ENCODE peak calls at places on chromosome 12, in seven cellular contexts. C is AG08396; R is stimulated activated CD4-positive, alpha-beta T cell treated with anti-CD3 and anti-CD28 coated beads, Interleukin-4, amount 100 ng/mL, for 24 hours; E is cardiac fibroblast; W is activated naive CD8-positive, alpha-beta T cell treated with anti-CD3 and anti-CD28 coated beads, Interleukin-2, amount 50 U/mL, for 24 hours; F is NCI-H2171; O is retina. S is an unnamed sample.

GRCh38 chr12:110234197-110235154 is 46.6 kb upstream of the ATP2A2 start:
- DNase-seq in C (no peak), R (no peak), E (peak; percentile 48), W (no peak), F (no peak), O (no peak), S (no peak)

GRCh38 chr12:5901416-5901815 is 43.6 kb downstream of the ANO2 start:
- DNase-seq in C (no peak), R (no peak), E (no peak), W (no peak), F (no peak), O (no peak), S (no peak)

GRCh38 chr12:18589316-18589715 is 148.5 kb downstream of the PLCZ1 start:
- DNase-seq in C (peak; percentile 11), R (no peak), E (peak; percentile 32), W (no peak), F (no peak), O (no peak), S (no peak)

GRCh38 chr12:92002195-92002649 is 143.4 kb downstream of the BTG1 start:
- DNase-seq in C (no peak), R (no peak), E (no peak), W (no peak), F (no peak), O (no peak), S (no peak)

GRCh38 chr12:50234347-50234746 is 49.0 kb downstream of the LIMA1 start:
- DNase-seq in C (no peak), R (peak; percentile 13), E (peak; percentile 56), W (no peak), F (no peak), O (no peak), S (no peak)

GRCh38 chr12:49092086-49092815 is 2.4 kb downstream of the DHH start:
- DNase-seq in C (peak; percentile 70), R (peak; percentile 72), E (no peak), W (peak; percentile 70), F (peak; percentile 14), O (peak; percentile 74), S (no peak)

GRCh38 chr12:129847063-129847462 is 56.8 kb downstream of the TMEM132D start:
- DNase-seq in C (no peak), R (no peak), E (no peak), W (no peak), F (no peak), O (no peak), S (no peak)

GRCh38 chr12:18895946-18896345 is 158.0 kb downstream of the CAPZA3 start:
- DNase-seq in C (no peak), R (no peak), E (no peak), W (no peak), F (peak; percentile 0), O (peak; percentile 34), S (no peak)

GRCh38 chr12:121378736-121379135 is 21.2 kb upstream of the RNF34 start:
- DNase-seq in C (no peak), R (no peak), E (no peak), W (no peak), F (no peak), O (no peak), S (no peak)

GRCh38 chr12:98154850-98155249 is 360.5 kb upstream of the TMPO start:
- DNase-seq in C (no peak), R (no peak), E (no peak), W (no peak), F (no peak), O (peak; percentile 55), S (no peak)

GRCh38 chr12:121628037-121628436 is 1.7 kb downstream of the ORAI1 start:
- DNase-seq in C (no peak), R (peak; percentile 14), E (no peak), W (peak; percentile 41), F (no peak), O (peak; percentile 8), S (no peak)

GRCh38 chr12:12951504-12951903 is 466 bp downstream of the GPRC5D start:
- DNase-seq in C (no peak), R (no peak), E (no peak), W (no peak), F (no peak), O (no peak), S (no peak)

GRCh38 chr12:112540021-112540420 is 121.3 kb downstream of the PTPN11 start:
- DNase-seq in C (no peak), R (no peak), E (no peak), W (no peak), F (no peak), O (no peak), S (no peak)

GRCh38 chr12:79183946-79184345 is 319.4 kb downstream of the SYT1 start:
- DNase-seq in C (no peak), R (no peak), E (peak; percentile 51), W (no peak), F (no peak), O (no peak), S (no peak)

GRCh38 chr12:31589582-31589895 is 1.4 kb downstream of the DENND5B start:
- DNase-seq in C (no peak), R (no peak), E (no peak), W (peak; percentile 64), F (no peak), O (no peak), S (no peak)

GRCh38 chr12:126784328-126784921 is 1482.5 kb upstream of the TMEM132C start:
- DNase-seq in C (peak; percentile 6), R (peak; percentile 26), E (peak; percentile 62), W (peak; percentile 23), F (no peak), O (peak; percentile 57), S (no peak)

GRCh38 chr12:53096089-53096741 is 1.3 kb upstream of the IGFBP6 start:
- DNase-seq in C (peak; percentile 73), R (no peak), E (peak; percentile 93), W (no peak), F (no peak), O (no peak), S (no peak)

GRCh38 chr12:114671664-114672476 is 12.1 kb downstream of the TBX3 start:
- DNase-seq in C (peak; percentile 72), R (no peak), E (peak; percentile 62), W (no peak), F (no peak), O (peak; percentile 79), S (no peak)